ENCODE peak calls at places on chromosome 7, in nine cellular contexts. I is CD8-positive, alpha-beta T cell; V is breast epithelium; P is GDM1; C is spleen; F is activated CD4-positive, alpha-beta T cell treated with anti-CD3 and anti-CD28 coated beads for 24 hours; R is SK-MEL-5; A is M059J; Z is activated gamma-delta T cell treated with Interleukin-2 at 50 U/mL for 16 hours. U is an unnamed sample.

GRCh38 chr7:107768263-107768662 is 24.3 kb downstream of the CBLL1 start:
- DNase-seq in Z (no peak), C (no peak), F (no peak), P (no peak), A (peak), V (no peak), R (no peak), I (no peak), U (no peak)

GRCh38 chr7:6123843-6124242 is 92.7 kb downstream of the ANKRD61 start:
- DNase-seq in C (no peak), A (no peak), I (no peak), R (no peak), V (no peak), P (no peak), F (no peak), Z (no peak), U (no peak)

GRCh38 chr7:154997840-154998370 is 5.0 kb downstream of the PAXIP1 start:
- DNase-seq in A (no peak), C (no peak), Z (no peak), I (no peak), P (no peak), R (no peak), F (no peak), V (no peak), U (no peak)

GRCh38 chr7:18402488-18403183 is 92.9 kb upstream of the HDAC9 start:
- DNase-seq in F (no peak), V (no peak), Z (no peak), R (no peak), C (no peak), A (peak), P (no peak), I (no peak), U (peak)

GRCh38 chr7:139798221-139798620 is 20.4 kb upstream of the HIPK2 start:
- DNase-seq in I (no peak), V (no peak), R (no peak), A (no peak), F (no peak), P (no peak), C (no peak), Z (no peak), U (no peak)

GRCh38 chr7:112510032-112510742 is 29.4 kb downstream of the LSMEM1 start:
- DNase-seq in Z (no peak), V (no peak), A (peak), P (peak), C (no peak), I (no peak), F (no peak), R (no peak), U (no peak)

GRCh38 chr7:23710000-23710399 is at the start of gene STK31:
- DNase-seq in P (no peak), I (no peak), A (no peak), F (no peak), C (no peak), V (no peak), Z (no peak), R (no peak), U (no peak)

GRCh38 chr7:150451833-150452431 is 1.5 kb downstream of the GIMAP8 start:
- DNase-seq in A (no peak), Z (peak), P (peak), I (no peak), R (no peak), C (no peak), F (no peak), V (no peak), U (peak)

GRCh38 chr7:132542895-132543294 is 33.4 kb downstream of the PLXNA4 start:
- DNase-seq in V (no peak), R (no peak), Z (no peak), C (no peak), P (no peak), I (no peak), A (no peak), F (no peak), U (no peak)

GRCh38 chr7:42931447-42931833 is 534 bp downstream of the PSMA2 start:
- DNase-seq in F (no peak), Z (no peak), I (no peak), V (no peak), R (no peak), P (no peak), A (peak), C (no peak), U (peak)

GRCh38 chr7:7641129-7641663 is 644 bp downstream of the UMAD1 start:
- DNase-seq in P (no peak), A (no peak), F (no peak), C (no peak), Z (no peak), R (peak), I (no peak), V (no peak), U (peak)

GRCh38 chr7:24192053-24192452 is 91.9 kb upstream of the NPY start:
- DNase-seq in C (no peak), F (no peak), A (peak), V (no peak), R (no peak), P (no peak), I (no peak), Z (no peak), U (no peak)

GRCh38 chr7:30908681-30909080 is 3.0 kb upstream of the AQP1 start:
- DNase-seq in R (peak), A (no peak), I (no peak), Z (no peak), F (no peak), P (no peak), V (no peak), C (no peak), U (peak)

GRCh38 chr7:107856806-107857540 is 34.0 kb upstream of the DLD start:
- DNase-seq in V (no peak), P (no peak), A (no peak), C (no peak), R (peak), I (peak), F (no peak), Z (peak), U (no peak)

GRCh38 chr7:155450558-155450827 is 7.4 kb upstream of the EN2 start:
- DNase-seq in I (no peak), R (no peak), A (no peak), V (no peak), Z (no peak), C (no peak), P (no peak), F (no peak), U (no peak)

U was measured in lung microvascular endothelial cell.